ENCODE peak calls at places on chromosome 11, in nine cellular contexts. I is IMR-90, X is bronchial epithelial cell, F is heart left ventricle, S is fibroblast of lung, B is GM12878, C is body of pancreas, D is esophagus muscularis mucosa, R is Caco-2. N is an unnamed sample.

GRCh38 chr11:75768909-75769771 is 562 bp downstream of the DGAT2 start:
- DNase-seq in B (no peak), F (no peak), D (no peak), I (no peak), X (no peak), R (no peak), C (no peak), S (no peak), N (no peak)

GRCh38 chr11:3206128-3206921 is 12.3 kb downstream of the MRGPRG start:
- DNase-seq in X (no peak), S (no peak), C (no peak), I (no peak), B (no peak), F (no peak), R (no peak), D (no peak), N (no peak)

GRCh38 chr11:99241059-99241458 is 220.3 kb downstream of the CNTN5 start:
- DNase-seq in R (no peak), B (no peak), X (no peak), I (no peak), S (no peak), C (no peak), F (no peak), D (no peak), N (no peak)

GRCh38 chr11:122202951-122203456 is 87.0 kb upstream of the BLID start:
- DNase-seq in B (no peak), I (peak; percentile 71), D (peak; percentile 94), C (peak; percentile 52), R (peak; percentile 82), S (peak; percentile 72), X (peak; percentile 58), F (peak; percentile 66), N (peak; percentile 63)

GRCh38 chr11:117020287-117020686 is 77.9 kb downstream of the SIK3 start:
- DNase-seq in S (no peak), F (no peak), C (no peak), I (no peak), R (no peak), D (no peak), X (no peak), B (peak; percentile 51), N (no peak)

GRCh38 chr11:100785148-100785983 is 98.3 kb downstream of the ARHGAP42 start:
- DNase-seq in C (no peak), B (no peak), X (no peak), F (peak; percentile 18), D (no peak), I (no peak), R (no peak), S (no peak), N (no peak)

GRCh38 chr11:92698742-92699141 is 270.7 kb upstream of the MTNR1B start:
- DNase-seq in I (no peak), S (no peak), D (no peak), F (no peak), B (no peak), X (no peak), C (no peak), R (no peak), N (no peak)

GRCh38 chr11:66082936-66083698 is 13.0 kb downstream of the PACS1 start:
- DNase-seq in R (no peak), F (no peak), X (no peak), C (peak; percentile 55), B (no peak), D (no peak), I (no peak), S (peak; percentile 59), N (no peak)

GRCh38 chr11:62546937-62547625 is 475 bp upstream of the AHNAK start:
- DNase-seq in I (peak; percentile 49), S (peak; percentile 44), D (no peak), B (no peak), R (peak; percentile 57), F (peak; percentile 36), X (peak; percentile 78), C (no peak), N (no peak)

GRCh38 chr11:62546244-62546936 is at the start of gene AHNAK:
- DNase-seq in S (peak; percentile 70), B (no peak), R (peak; percentile 90), D (no peak), F (peak; percentile 90), X (peak; percentile 37), C (peak; percentile 84), I (peak; percentile 52), N (peak; percentile 93)

GRCh38 chr11:62544521-62545436 is 1.8 kb downstream of the AHNAK start:
- DNase-seq in B (no peak), C (no peak), S (peak; percentile 15), X (peak; percentile 15), F (peak; percentile 55), I (no peak), R (no peak), D (no peak), N (no peak)

GRCh38 chr11:62543680-62544444 is 2.7 kb downstream of the AHNAK start:
- DNase-seq in S (no peak), D (no peak), R (no peak), I (no peak), F (no peak), X (peak; percentile 28), B (no peak), C (no peak), N (no peak)

DNA sequence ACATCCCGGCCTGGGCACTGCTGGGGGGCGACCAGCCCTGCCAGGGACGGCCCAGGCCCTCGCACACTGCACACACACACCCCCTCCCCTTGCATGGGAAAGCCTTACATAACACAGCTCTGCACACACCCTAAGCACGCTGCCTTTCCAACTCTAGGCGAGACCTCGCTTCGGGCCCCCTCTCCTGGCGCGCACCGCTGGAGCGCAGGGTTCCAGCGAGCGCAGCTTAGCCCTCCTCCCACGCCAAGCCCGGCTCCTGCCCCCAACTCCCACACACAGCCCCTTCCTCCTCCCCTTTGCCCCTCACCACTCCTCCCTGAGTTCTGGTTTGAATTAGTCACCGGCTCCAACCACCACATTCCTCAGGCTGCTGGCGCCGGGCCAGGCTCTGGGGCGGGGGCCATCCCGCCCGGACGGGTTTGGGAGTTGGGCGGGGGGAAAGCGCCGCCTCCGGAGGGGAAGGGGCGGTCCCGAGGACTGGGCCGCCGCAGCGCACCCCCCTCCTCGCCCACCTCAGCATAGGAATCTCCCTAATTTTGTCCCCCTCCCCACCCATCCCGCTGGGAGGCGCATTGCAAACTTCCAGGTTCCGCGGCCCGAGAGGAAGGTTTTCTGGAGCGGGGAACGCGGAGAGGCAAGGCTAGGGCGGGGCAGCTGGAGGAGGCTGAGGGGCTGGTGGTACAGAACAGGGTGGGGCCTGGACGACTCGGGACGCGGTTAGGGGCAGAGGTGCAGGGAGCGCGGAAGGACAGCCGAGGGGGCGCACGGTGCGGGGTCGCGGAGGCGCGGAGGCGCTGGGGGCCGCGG is 966 bp downstream of the AHNAK start:
- DNase-seq in F (peak; percentile 97), R (peak; percentile 93), B (no peak), S (peak; percentile 94), C (peak; percentile 91), I (peak; percentile 93), X (peak; percentile 74), D (peak; percentile 97), N (peak; percentile 90)
- H3K36me3 ChIP-seq in F (no peaks in the 10 kb centered on the region), R (peaks cover 2% of the 10 kb centered on the region), B (no peaks in the 10 kb centered on the region), S (peaks cover 11% of the 10 kb centered on the region), C (no peaks in the 10 kb centered on the region), I (peaks cover 11% of the 10 kb centered on the region), X (peaks cover 12% of the 10 kb centered on the region), D (no peaks in the 10 kb centered on the region), N (no peaks in the 10 kb centered on the region)

GRCh38 chr11:69166186-69167115 is 10.7 kb downstream of the SMIM38 start:
- DNase-seq in F (peak; percentile 62), C (peak; percentile 22), S (peak; percentile 89), B (peak; percentile 75), X (peak; percentile 78), D (no peak), I (peak; percentile 93), R (no peak), N (no peak)
- TF ChIP-seq CTCF in F (no peak), C (no peak), S (peak; percentile 26), B (no peak), X (no peak), D (no peak), I (peak; percentile 45), R (no peak), N (no peak)

DNA sequence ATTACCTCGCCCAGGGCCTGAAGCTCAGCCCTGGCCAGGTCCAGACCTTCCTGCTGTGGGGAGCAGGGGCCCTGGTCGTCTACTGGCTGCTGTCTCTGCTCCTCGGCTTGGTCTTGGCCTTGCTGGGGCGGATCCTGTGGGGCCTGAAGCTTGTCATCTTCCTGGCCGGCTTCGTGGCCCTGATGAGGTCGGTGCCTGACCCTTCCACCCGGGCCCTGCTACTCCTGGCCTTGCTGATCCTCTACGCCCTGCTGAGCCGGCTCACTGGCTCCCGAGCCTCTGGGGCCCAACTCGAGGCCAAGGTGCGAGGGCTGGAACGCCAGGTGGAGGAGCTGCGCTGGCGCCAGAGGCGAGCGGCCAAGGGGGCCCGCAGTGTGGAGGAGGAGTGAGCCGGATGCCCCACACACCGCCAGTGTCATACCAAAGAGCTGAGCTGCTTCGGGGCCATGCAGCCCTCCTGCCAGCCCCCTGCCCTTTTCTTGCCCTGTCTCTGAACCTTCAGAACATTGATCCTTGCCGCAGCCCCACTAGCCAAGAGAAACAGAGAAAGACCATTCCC is 2.4 kb upstream of the TMEM132A start:
- DNase-seq in X (no peak), C (no peak), D (no peak), B (no peak), F (no peak), S (no peak), I (no peak), R (no peak), N (no peak)
- H3K36me3 ChIP-seq in X (peaks cover 15% of the 10 kb centered on the region), C (peaks cover 19% of the 10 kb centered on the region), D (peaks cover 37% of the 10 kb centered on the region), B (peaks cover 17% of the 10 kb centered on the region), F (peaks cover 2% of the 10 kb centered on the region), S (peaks cover 15% of the 10 kb centered on the region), I (peaks cover 29% of the 10 kb centered on the region), R (no peaks in the 10 kb centered on the region), N (peaks cover 15% of the 10 kb centered on the region)

GRCh38 chr11:72685560-72686480 is 11.6 kb upstream of the PDE2A start:
- DNase-seq in X (no peak), B (no peak), C (peak; percentile 29), F (no peak), S (no peak), D (peak; percentile 94), R (no peak), I (peak; percentile 19), N (no peak)

GRCh38 chr11:72688486-72688885 is 14.3 kb upstream of the PDE2A start:
- DNase-seq in C (no peak), R (no peak), D (no peak), S (no peak), I (no peak), X (no peak), F (no peak), B (no peak), N (no peak)

GRCh38 chr11:72686639-72687215 is 12.5 kb upstream of the PDE2A start:
- DNase-seq in D (no peak), R (no peak), X (no peak), F (no peak), S (no peak), B (no peak), C (no peak), I (peak; percentile 16), N (no peak)

GRCh38 chr11:72687326-72687725 is 13.1 kb upstream of the PDE2A start:
- DNase-seq in F (no peak), D (no peak), S (no peak), X (no peak), B (no peak), R (no peak), C (no peak), I (no peak), N (no peak)

DNA sequence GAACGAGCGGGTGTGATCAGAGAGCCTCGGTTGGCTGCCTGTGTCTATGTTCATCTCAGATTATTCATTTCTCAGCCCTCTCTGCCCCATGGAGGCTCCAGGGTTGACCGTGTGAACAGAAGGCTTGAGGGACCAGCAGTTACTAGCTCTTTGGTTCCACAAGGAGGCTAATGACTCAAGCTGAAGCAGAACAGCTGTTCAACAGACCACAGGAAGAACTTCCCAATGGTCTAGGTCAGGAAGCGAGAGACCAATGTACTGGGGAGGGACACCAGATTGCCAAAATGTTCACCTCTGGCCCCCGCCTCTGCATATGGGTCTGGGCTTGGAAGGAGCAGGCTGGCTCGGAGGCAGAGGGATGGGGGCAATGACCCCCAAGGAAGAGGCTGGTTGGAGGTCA is 14.7 kb upstream of the PDE2A start:
- DNase-seq in S (no peak), B (no peak), I (no peak), X (no peak), D (no peak), C (no peak), F (no peak), R (no peak), N (no peak)
- TF ChIP-seq CTCF in S (peak; percentile 10), B (no peak), I (no peak), X (no peak), D (no peak), C (no peak), F (no peak), R (no peak), N (no peak)

N was measured in breast epithelium.